ENCODE peak calls at places on chromosomes 5 and 9, in five cellular contexts. O, N, J, W and B are unnamed samples.

GRCh38 chr9:136671646-136672430 is 9.1 kb downstream of the EGFL7 start:
- DNase-seq in O (peak; percentile 62), N (peak; percentile 77), J (no peak), W (no peak), B (no peak)

GRCh38 chr9:115883467-115884329 is 269.9 kb upstream of the PAPPA start:
- DNase-seq in O (peak; percentile 9), N (peak; percentile 80), J (no peak), W (no peak), B (no peak)

GRCh38 chr5:169970911-169971436 is 9.3 kb downstream of the INSYN2B start:
- DNase-seq in O (peak; percentile 85), N (no peak), J (no peak), W (no peak), B (no peak)

GRCh38 chr9:35452481-35452880 is 37.4 kb upstream of the RUSC2 start:
- DNase-seq in O (no peak), N (peak; percentile 32), J (no peak), W (no peak), B (no peak)

GRCh38 chr5:124574521-124575436 is 171.7 kb downstream of the ZNF608 start:
- DNase-seq in O (no peak), N (no peak), J (no peak), W (no peak), B (no peak)

GRCh38 chr5:40221796-40222195 is 457.9 kb upstream of the PTGER4 start:
- DNase-seq in O (no peak), N (no peak), J (no peak), W (no peak), B (no peak)

GRCh38 chr5:75031366-75031765 is 21.0 kb downstream of the GCNT4 start:
- DNase-seq in O (no peak), N (no peak), J (no peak), W (no peak), B (no peak)

GRCh38 chr5:82275267-82275664 is 2.9 kb downstream of the RPS23 start:
- DNase-seq in O (no peak), N (no peak), J (no peak), W (no peak), B (no peak)

GRCh38 chr9:95788486-95789110 is 86.9 kb upstream of the ERCC6L2 start:
- DNase-seq in O (no peak), N (no peak), J (no peak), W (no peak), B (no peak)

GRCh38 chr5:54390015-54390414 is 65.5 kb upstream of the HSPB3 start:
- DNase-seq in O (peak; percentile 15), N (no peak), J (no peak), W (no peak), B (no peak)

GRCh38 chr5:125301704-125302103 is 555.3 kb upstream of the ZNF608 start:
- DNase-seq in O (no peak), N (no peak), J (no peak), W (no peak), B (no peak)

GRCh38 chr9:18605763-18606162 is 131.8 kb downstream of the ADAMTSL1 start:
- DNase-seq in O (peak; percentile 52), N (no peak), J (no peak), W (no peak), B (no peak)

GRCh38 chr5:88724201-88724600 is 158.8 kb downstream of the MEF2C start:
- DNase-seq in O (peak; percentile 32), N (peak; percentile 19), J (no peak), W (no peak), B (no peak)

GRCh38 chr9:132645306-132645705 is 24.5 kb downstream of the DDX31 start:
- DNase-seq in O (no peak), N (no peak), J (no peak), W (no peak), B (no peak)

GRCh38 chr9:137117269-137117731 is 2.8 kb upstream of the DPP7 start:
- DNase-seq in O (no peak), N (no peak), J (no peak), W (no peak), B (no peak)

GRCh38 chr5:143913008-143913752 is 101.2 kb downstream of the HMHB1 start:
- DNase-seq in O (peak; percentile 46), N (no peak), J (no peak), W (no peak), B (no peak)

GRCh38 chr9:14272924-14273528 is 40.9 kb downstream of the NFIB start:
- DNase-seq in O (peak; percentile 52), N (no peak), J (no peak), W (no peak), B (no peak)

GRCh38 chr5:81014348-81014747 is 54.2 kb downstream of the RASGRF2 start:
- DNase-seq in O (no peak), N (no peak), J (no peak), W (no peak), B (no peak)

GRCh38 chr9:6766606-6767005 is 8.8 kb downstream of the KDM4C start:
- DNase-seq in O (no peak), N (peak; percentile 52), J (no peak), W (no peak), B (no peak)

GRCh38 chr5:67287795-67288194 is 91.2 kb upstream of the CD180 start:
- DNase-seq in O (no peak), N (no peak), J (no peak), W (no peak), B (no peak)

GRCh38 chr5:11777096-11777495 is 127.2 kb downstream of the CTNND2 start:
- DNase-seq in O (no peak), N (no peak), J (no peak), W (no peak), B (no peak)

GRCh38 chr5:178839319-178839704 is 20.4 kb upstream of the ZNF354B start:
- DNase-seq in O (no peak), N (peak; percentile 88), J (no peak), W (peak; percentile 81), B (no peak)

GRCh38 chr5:115379622-115380344 is 83.3 kb upstream of the CCDC112 start:
- DNase-seq in O (no peak), N (no peak), J (peak; percentile 24), W (no peak), B (peak; percentile 79)

GRCh38 chr5:115378754-115379153 is 82.3 kb upstream of the CCDC112 start:
- DNase-seq in O (no peak), N (no peak), J (no peak), W (no peak), B (no peak)

GRCh38 chr5:115374057-115374775 is 77.8 kb upstream of the CCDC112 start:
- DNase-seq in O (no peak), N (no peak), J (no peak), W (no peak), B (no peak)

GRCh38 chr5:115375922-115376321 is 79.5 kb upstream of the CCDC112 start:
- DNase-seq in O (no peak), N (no peak), J (no peak), W (no peak), B (no peak)

GRCh38 chr5:115377468-115378217 is 81.2 kb upstream of the CCDC112 start:
- DNase-seq in O (peak; percentile 51), N (no peak), J (peak; percentile 4), W (no peak), B (peak; percentile 79)
- TF ChIP-seq CTCF in O (no peak), N (no peak), J (no peak), W (no peak), B (peak; percentile 44)

GRCh38 chr9:33676746-33677505 is 118.4 kb upstream of the PRSS3 start:
- DNase-seq in O (peak; percentile 24), N (peak; percentile 65), J (no peak), W (no peak), B (no peak)
- TF ChIP-seq POLR2AphosphoS5 in O (no peak), N (peak; percentile 34), J (no peak), W (no peak), B (no peak)

GRCh38 chr9:125844611-125845010 is 97.4 kb downstream of the PBX3 start:
- DNase-seq in O (no peak), N (no peak), J (no peak), W (no peak), B (no peak)
- TF ChIP-seq CTCF in O (no peak), N (no peak), J (no peak), W (no peak), B (no peak)

DNA sequence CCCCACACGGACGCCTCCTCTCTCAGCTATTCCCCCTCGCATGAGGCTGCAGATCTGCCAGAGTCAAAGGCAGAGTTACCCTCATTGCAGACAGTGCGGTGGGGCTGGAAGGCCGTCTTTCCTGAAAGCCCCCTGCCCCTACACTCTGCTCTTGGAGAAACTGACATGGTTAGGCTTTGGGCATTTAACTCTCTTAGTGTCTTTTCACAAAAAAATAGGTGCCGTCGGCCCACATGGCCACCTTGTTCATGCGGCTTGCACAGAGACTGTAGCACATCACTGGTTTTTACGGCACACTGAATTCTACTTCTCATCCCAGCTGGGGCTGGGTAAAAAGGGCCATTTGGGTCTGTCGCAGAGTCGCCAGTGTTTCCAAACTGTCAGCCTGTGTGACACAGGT is 107.6 kb downstream of the ENTREP1 start:
- DNase-seq in O (no peak), N (no peak), J (no peak), W (no peak), B (no peak)
- TF ChIP-seq POLR2AphosphoS5 in O (no peak), N (no peak), J (no peak), W (no peak), B (no peak)

GRCh38 chr5:72280655-72281069 is 39.4 kb downstream of the MRPS27 start:
- DNase-seq in O (peak; percentile 60), N (peak; percentile 68), J (no peak), W (no peak), B (no peak)
- TF ChIP-seq CTCF in O (peak; percentile 51), N (peak; percentile 72), J (peak; percentile 42), W (peak; percentile 16), B (peak; percentile 64)

DNA sequence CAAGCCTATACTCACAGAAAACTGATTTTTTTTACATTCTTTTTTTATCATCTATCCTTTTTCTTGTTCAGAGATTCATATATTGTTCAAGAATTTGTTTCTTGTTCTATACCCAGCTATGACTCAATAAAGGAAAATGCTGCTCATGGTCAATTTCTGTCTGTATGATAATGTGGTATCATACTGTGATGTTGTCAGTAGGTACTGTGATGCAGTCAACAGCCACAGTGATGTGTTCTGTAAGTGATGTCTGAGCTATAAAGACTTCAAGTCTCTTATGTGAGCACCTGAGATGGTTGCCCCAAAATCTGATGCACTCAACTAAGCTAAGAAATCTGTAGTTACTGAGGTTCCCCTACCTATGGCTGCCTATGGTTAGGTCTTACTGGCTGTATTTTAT is 294.2 kb upstream of the GRIN3A start:
- DNase-seq in O (no peak), N (no peak), J (no peak), W (no peak), B (no peak)
- TF ChIP-seq POLR2AphosphoS5 in O (no peak), N (no peak), J (no peak), W (no peak), B (no peak)

GRCh38 chr5:101590384-101590783 is 687.3 kb upstream of the ST8SIA4 start:
- DNase-seq in O (no peak), N (peak; percentile 50), J (no peak), W (no peak), B (no peak)
- TF ChIP-seq CTCF in O (peak; percentile 11), N (peak; percentile 73), J (peak; percentile 42), W (no peak), B (peak; percentile 8)